ENCODE peak calls at places on chromosomes 3 and 15, in seven cellular contexts. One of them, this sample, is unnamed.
A peak's percentile ranks its signal among the peaks of the same experiment; 100 is the strongest.

GRCh38 chr3:194350726-194351071 is 429 bp downstream of the CPN2 start:
- DNase-seq in colonic mucosa: no peak
- DNase-seq in AG09309: no peak
- DNase-seq in fibroblast of pulmonary artery: no peak
- DNase-seq in GM12865: no peak
- DNase-seq in astrocyte of the spinal cord: no peak
- DNase-seq in choroid plexus epithelial cell: no peak
- DNase-seq in this sample: no peak

GRCh38 chr15:89587955-89588354 is 12.7 kb downstream of the TICRR start:
- DNase-seq in choroid plexus epithelial cell: peak; percentile 53
- DNase-seq in GM12865: no peak
- DNase-seq in fibroblast of pulmonary artery: peak; percentile 62
- DNase-seq in astrocyte of the spinal cord: peak; percentile 17
- DNase-seq in AG09309: peak; percentile 10
- DNase-seq in colonic mucosa: no peak
- DNase-seq in this sample: peak; percentile 61

GRCh38 chr3:52024765-52025452 is 29.2 kb upstream of the RPL29 start:
- DNase-seq in colonic mucosa: no peak
- DNase-seq in GM12865: no peak
- DNase-seq in AG09309: no peak
- DNase-seq in choroid plexus epithelial cell: no peak
- DNase-seq in fibroblast of pulmonary artery: no peak
- DNase-seq in astrocyte of the spinal cord: no peak
- DNase-seq in this sample: no peak

GRCh38 chr3:165815682-165816081 is 21.5 kb downstream of the BCHE start:
- DNase-seq in astrocyte of the spinal cord: no peak
- DNase-seq in fibroblast of pulmonary artery: no peak
- DNase-seq in choroid plexus epithelial cell: no peak
- DNase-seq in AG09309: no peak
- DNase-seq in colonic mucosa: no peak
- DNase-seq in GM12865: no peak
- DNase-seq in this sample: no peak

GRCh38 chr15:60830479-60830878 is 351.5 kb upstream of the ICE2 start:
- DNase-seq in choroid plexus epithelial cell: peak; percentile 33
- DNase-seq in colonic mucosa: no peak
- DNase-seq in fibroblast of pulmonary artery: peak; percentile 25
- DNase-seq in astrocyte of the spinal cord: peak; percentile 15
- DNase-seq in AG09309: peak; percentile 49
- DNase-seq in GM12865: no peak
- DNase-seq in this sample: peak; percentile 23

GRCh38 chr3:13661121-13661520 is 112.2 kb downstream of the FBLN2 start:
- DNase-seq in colonic mucosa: no peak
- DNase-seq in astrocyte of the spinal cord: no peak
- DNase-seq in GM12865: no peak
- DNase-seq in fibroblast of pulmonary artery: no peak
- DNase-seq in choroid plexus epithelial cell: no peak
- DNase-seq in AG09309: no peak
- DNase-seq in this sample: no peak

GRCh38 chr3:52313774-52314188 is 2.3 kb upstream of the DNAH1 start:
- DNase-seq in fibroblast of pulmonary artery: peak; percentile 30
- DNase-seq in choroid plexus epithelial cell: peak; percentile 33
- DNase-seq in AG09309: no peak
- DNase-seq in colonic mucosa: no peak
- DNase-seq in astrocyte of the spinal cord: peak; percentile 12
- DNase-seq in GM12865: peak; percentile 91
- DNase-seq in this sample: peak; percentile 53

GRCh38 chr15:72319360-72319984 is 485 bp downstream of the CELF6 start:
- DNase-seq in AG09309: no peak
- DNase-seq in colonic mucosa: peak; percentile 60
- DNase-seq in astrocyte of the spinal cord: peak; percentile 52
- DNase-seq in GM12865: peak; percentile 57
- DNase-seq in choroid plexus epithelial cell: peak; percentile 49
- DNase-seq in fibroblast of pulmonary artery: peak; percentile 65
- DNase-seq in this sample: peak; percentile 43

GRCh38 chr15:82129769-82130168 is 84.0 kb upstream of the MEX3B start:
- DNase-seq in GM12865: no peak
- DNase-seq in colonic mucosa: no peak
- DNase-seq in AG09309: peak; percentile 83
- DNase-seq in astrocyte of the spinal cord: peak; percentile 91
- DNase-seq in fibroblast of pulmonary artery: peak; percentile 74
- DNase-seq in choroid plexus epithelial cell: peak; percentile 96
- DNase-seq in this sample: peak; percentile 85

GRCh38 chr3:188411750-188412149 is 257.8 kb downstream of the LPP start:
- DNase-seq in astrocyte of the spinal cord: no peak
- DNase-seq in colonic mucosa: no peak
- DNase-seq in choroid plexus epithelial cell: no peak
- DNase-seq in AG09309: no peak
- DNase-seq in GM12865: no peak
- DNase-seq in fibroblast of pulmonary artery: no peak
- DNase-seq in this sample: no peak

GRCh38 chr3:8822141-8822540 is 52.7 kb upstream of the OXTR start:
- DNase-seq in GM12865: no peak
- DNase-seq in fibroblast of pulmonary artery: peak; percentile 81
- DNase-seq in AG09309: no peak
- DNase-seq in choroid plexus epithelial cell: peak; percentile 89
- DNase-seq in colonic mucosa: no peak
- DNase-seq in astrocyte of the spinal cord: peak; percentile 66
- DNase-seq in this sample: peak; percentile 68

GRCh38 chr3:86958534-86958933 is 32.4 kb downstream of the VGLL3 start:
- DNase-seq in astrocyte of the spinal cord: peak; percentile 70
- DNase-seq in colonic mucosa: no peak
- DNase-seq in choroid plexus epithelial cell: peak; percentile 86
- DNase-seq in GM12865: no peak
- DNase-seq in AG09309: peak; percentile 67
- DNase-seq in fibroblast of pulmonary artery: peak; percentile 68
- DNase-seq in this sample: peak; percentile 86

GRCh38 chr3:157129782-157130137 is 30.2 kb downstream of the CCNL1 start:
- DNase-seq in GM12865: no peak
- DNase-seq in fibroblast of pulmonary artery: no peak
- DNase-seq in AG09309: no peak
- DNase-seq in astrocyte of the spinal cord: peak; percentile 86
- DNase-seq in choroid plexus epithelial cell: no peak
- DNase-seq in colonic mucosa: peak; percentile 66
- DNase-seq in this sample: no peak

GRCh38 chr3:113717818-113718217 is 21.4 kb upstream of the USF3 start:
- DNase-seq in GM12865: no peak
- DNase-seq in fibroblast of pulmonary artery: no peak
- DNase-seq in colonic mucosa: no peak
- DNase-seq in AG09309: no peak
- DNase-seq in astrocyte of the spinal cord: no peak
- DNase-seq in choroid plexus epithelial cell: no peak
- DNase-seq in this sample: no peak

GRCh38 chr3:157590273-157590672 is 87.1 kb upstream of the VEPH1 start:
- DNase-seq in choroid plexus epithelial cell: no peak
- DNase-seq in GM12865: no peak
- DNase-seq in AG09309: no peak
- DNase-seq in colonic mucosa: no peak
- DNase-seq in fibroblast of pulmonary artery: no peak
- DNase-seq in astrocyte of the spinal cord: no peak
- DNase-seq in this sample: no peak

GRCh38 chr3:38267689-38268477 is 2.3 kb downstream of the SLC22A13 start:
- DNase-seq in colonic mucosa: no peak
- DNase-seq in astrocyte of the spinal cord: no peak
- DNase-seq in choroid plexus epithelial cell: no peak
- DNase-seq in GM12865: no peak
- DNase-seq in AG09309: no peak
- DNase-seq in fibroblast of pulmonary artery: no peak
- DNase-seq in this sample: no peak

GRCh38 chr3:123025642-123026521 is 1.7 kb downstream of the SEMA5B start:
- DNase-seq in fibroblast of pulmonary artery: no peak
- DNase-seq in astrocyte of the spinal cord: no peak
- DNase-seq in choroid plexus epithelial cell: no peak
- DNase-seq in AG09309: no peak
- DNase-seq in GM12865: no peak
- DNase-seq in colonic mucosa: no peak
- DNase-seq in this sample: no peak

GRCh38 chr3:60835796-60836195 is 415.5 kb downstream of the FHIT start:
- DNase-seq in colonic mucosa: no peak
- DNase-seq in fibroblast of pulmonary artery: no peak
- DNase-seq in AG09309: no peak
- DNase-seq in GM12865: no peak
- DNase-seq in astrocyte of the spinal cord: no peak
- DNase-seq in choroid plexus epithelial cell: no peak
- DNase-seq in this sample: no peak
- H3K4me3 ChIP-seq in colonic mucosa: no peak overlapping the region
- H3K4me3 ChIP-seq in fibroblast of pulmonary artery: no peak overlapping the region
- H3K4me3 ChIP-seq in AG09309: no peak overlapping the region
- H3K4me3 ChIP-seq in GM12865: no peak overlapping the region
- H3K4me3 ChIP-seq in astrocyte of the spinal cord: no peak overlapping the region
- H3K4me3 ChIP-seq in choroid plexus epithelial cell: no peak overlapping the region
- H3K4me3 ChIP-seq in this sample: no peak overlapping the region

DNA sequence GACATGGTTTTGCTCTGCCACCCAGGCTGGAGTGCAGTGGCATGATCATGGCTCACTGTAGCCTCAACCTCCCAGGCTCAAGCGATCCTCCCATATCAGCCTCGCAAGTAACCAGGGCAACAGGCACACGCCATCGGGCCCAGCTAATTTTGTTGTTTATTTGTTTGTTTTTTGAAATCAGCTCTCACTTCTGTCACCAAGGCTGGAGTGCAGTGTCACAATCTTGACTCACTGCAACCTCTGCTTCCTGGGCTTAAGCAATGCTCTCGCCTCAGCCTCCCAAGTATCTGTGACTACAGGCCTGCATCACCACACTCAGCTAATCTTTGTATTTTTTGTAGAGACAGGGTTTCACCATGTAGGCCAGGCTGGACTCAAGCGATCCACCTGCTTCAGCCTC is 26.3 kb upstream of the PLCH1 start:
- DNase-seq in choroid plexus epithelial cell: no peak
- DNase-seq in fibroblast of pulmonary artery: no peak
- DNase-seq in AG09309: no peak
- DNase-seq in colonic mucosa: no peak
- DNase-seq in GM12865: no peak
- DNase-seq in astrocyte of the spinal cord: no peak
- DNase-seq in this sample: no peak
- TF ChIP-seq CTCF in choroid plexus epithelial cell: no peak
- TF ChIP-seq CTCF in fibroblast of pulmonary artery: no peak
- TF ChIP-seq CTCF in AG09309: no peak
- TF ChIP-seq CTCF in colonic mucosa: no peak
- TF ChIP-seq CTCF in GM12865: no peak
- TF ChIP-seq CTCF in astrocyte of the spinal cord: no peak
- TF ChIP-seq CTCF in this sample: no peak

GRCh38 chr15:43516801-43517353 is 531 bp upstream of the MAP1A start:
- DNase-seq in GM12865: no peak
- DNase-seq in astrocyte of the spinal cord: peak; percentile 63
- DNase-seq in choroid plexus epithelial cell: peak; percentile 73
- DNase-seq in colonic mucosa: no peak
- DNase-seq in AG09309: no peak
- DNase-seq in fibroblast of pulmonary artery: peak; percentile 33
- DNase-seq in this sample: peak; percentile 63
- H3K4me3 ChIP-seq in GM12865: no peak overlapping the region
- H3K4me3 ChIP-seq in astrocyte of the spinal cord: peak overlapping the region; percentile 74
- H3K4me3 ChIP-seq in choroid plexus epithelial cell: peak overlapping the region; percentile 83
- H3K4me3 ChIP-seq in colonic mucosa: no peak overlapping the region
- H3K4me3 ChIP-seq in AG09309: peak overlapping the region; percentile 91
- H3K4me3 ChIP-seq in fibroblast of pulmonary artery: peak overlapping the region; percentile 59
- H3K4me3 ChIP-seq in this sample: peak overlapping the region; percentile 73

GRCh38 chr3:49929333-49930240 is at the start of gene MON1A:
- DNase-seq in astrocyte of the spinal cord: peak; percentile 86
- DNase-seq in colonic mucosa: peak; percentile 99
- DNase-seq in fibroblast of pulmonary artery: peak; percentile 93
- DNase-seq in GM12865: peak; percentile 88
- DNase-seq in AG09309: peak; percentile 44
- DNase-seq in choroid plexus epithelial cell: peak; percentile 88
- DNase-seq in this sample: peak; percentile 91
- TF ChIP-seq CTCF in astrocyte of the spinal cord: peak; percentile 41
- TF ChIP-seq CTCF in colonic mucosa: no peak
- TF ChIP-seq CTCF in fibroblast of pulmonary artery: peak; percentile 14
- TF ChIP-seq CTCF in GM12865: peak; percentile 7
- TF ChIP-seq CTCF in AG09309: peak; percentile 31
- TF ChIP-seq CTCF in choroid plexus epithelial cell: peak; percentile 45
- TF ChIP-seq CTCF in this sample: peak; percentile 25

GRCh38 chr3:107857854-107858253 is 233.0 kb downstream of the CD47 start:
- DNase-seq in AG09309: no peak
- DNase-seq in choroid plexus epithelial cell: no peak
- DNase-seq in colonic mucosa: no peak
- DNase-seq in fibroblast of pulmonary artery: no peak
- DNase-seq in astrocyte of the spinal cord: no peak
- DNase-seq in GM12865: no peak
- DNase-seq in this sample: no peak

GRCh38 chr3:107861422-107861821 is 229.4 kb downstream of the CD47 start:
- DNase-seq in astrocyte of the spinal cord: no peak
- DNase-seq in AG09309: no peak
- DNase-seq in GM12865: no peak
- DNase-seq in fibroblast of pulmonary artery: no peak
- DNase-seq in colonic mucosa: no peak
- DNase-seq in choroid plexus epithelial cell: no peak
- DNase-seq in this sample: no peak

DNA sequence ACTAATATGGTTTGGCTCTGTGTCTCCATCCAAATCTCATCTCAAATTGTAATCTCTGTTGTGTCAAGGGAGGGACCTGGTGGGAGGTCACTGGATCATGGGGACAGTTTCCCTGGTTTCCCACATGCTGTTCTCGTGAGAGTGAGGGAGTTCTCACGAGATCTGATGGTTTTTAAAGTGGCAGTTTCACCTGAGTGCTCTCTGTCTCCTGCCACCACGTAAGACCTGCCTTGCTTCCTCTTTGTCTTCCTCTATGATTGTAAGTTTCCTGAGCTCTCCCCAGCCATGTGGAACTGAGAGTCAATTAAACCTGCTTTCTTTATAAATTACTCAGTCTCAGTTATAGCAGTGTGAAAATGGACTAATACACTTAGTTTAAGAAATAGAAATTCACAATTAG is 228.9 kb downstream of the CD47 start:
- DNase-seq in colonic mucosa: no peak
- DNase-seq in AG09309: no peak
- DNase-seq in GM12865: peak; percentile 53
- DNase-seq in astrocyte of the spinal cord: no peak
- DNase-seq in choroid plexus epithelial cell: no peak
- DNase-seq in fibroblast of pulmonary artery: no peak
- DNase-seq in this sample: no peak
- H3K4me3 ChIP-seq in colonic mucosa: no peak overlapping the region
- H3K4me3 ChIP-seq in AG09309: no peak overlapping the region
- H3K4me3 ChIP-seq in GM12865: no peak overlapping the region
- H3K4me3 ChIP-seq in astrocyte of the spinal cord: no peak overlapping the region
- H3K4me3 ChIP-seq in choroid plexus epithelial cell: no peak overlapping the region
- H3K4me3 ChIP-seq in fibroblast of pulmonary artery: no peak overlapping the region
- H3K4me3 ChIP-seq in this sample: no peak overlapping the region

GRCh38 chr15:49990835-49991540 is 128.0 kb downstream of the ATP8B4 start:
- DNase-seq in colonic mucosa: no peak
- DNase-seq in AG09309: peak; percentile 8
- DNase-seq in fibroblast of pulmonary artery: peak; percentile 56
- DNase-seq in GM12865: no peak
- DNase-seq in astrocyte of the spinal cord: no peak
- DNase-seq in choroid plexus epithelial cell: peak; percentile 16
- DNase-seq in this sample: peak; percentile 88

GRCh38 chr15:49989498-49989897 is 129.5 kb downstream of the ATP8B4 start:
- DNase-seq in GM12865: no peak
- DNase-seq in fibroblast of pulmonary artery: no peak
- DNase-seq in AG09309: no peak
- DNase-seq in colonic mucosa: no peak
- DNase-seq in choroid plexus epithelial cell: no peak
- DNase-seq in astrocyte of the spinal cord: no peak
- DNase-seq in this sample: peak; percentile 59

GRCh38 chr15:49988766-49989165 is 130.3 kb downstream of the ATP8B4 start:
- DNase-seq in GM12865: no peak
- DNase-seq in choroid plexus epithelial cell: no peak
- DNase-seq in AG09309: no peak
- DNase-seq in fibroblast of pulmonary artery: no peak
- DNase-seq in colonic mucosa: no peak
- DNase-seq in astrocyte of the spinal cord: no peak
- DNase-seq in this sample: no peak

GRCh38 chr15:49987896-49988295 is 131.1 kb downstream of the ATP8B4 start:
- DNase-seq in astrocyte of the spinal cord: no peak
- DNase-seq in choroid plexus epithelial cell: no peak
- DNase-seq in AG09309: no peak
- DNase-seq in colonic mucosa: no peak
- DNase-seq in GM12865: no peak
- DNase-seq in fibroblast of pulmonary artery: no peak
- DNase-seq in this sample: peak; percentile 27

GRCh38 chr15:49991587-49991986 is 127.4 kb downstream of the ATP8B4 start:
- DNase-seq in fibroblast of pulmonary artery: no peak
- DNase-seq in choroid plexus epithelial cell: no peak
- DNase-seq in GM12865: no peak
- DNase-seq in AG09309: no peak
- DNase-seq in colonic mucosa: no peak
- DNase-seq in astrocyte of the spinal cord: no peak
- DNase-seq in this sample: peak; percentile 60
- TF ChIP-seq CTCF in fibroblast of pulmonary artery: no peak
- TF ChIP-seq CTCF in choroid plexus epithelial cell: no peak
- TF ChIP-seq CTCF in GM12865: no peak
- TF ChIP-seq CTCF in AG09309: no peak
- TF ChIP-seq CTCF in colonic mucosa: no peak
- TF ChIP-seq CTCF in astrocyte of the spinal cord: no peak
- TF ChIP-seq CTCF in this sample: no peak